ENCODE peak calls at places on chromosomes 5 and 9, in ten cellular contexts. U is kidney epithelial cell; D is NK-92 treated with Interleukin-12 subunit alpha and Interleukin-12 subunit beta, amount 100 ng/mL, for 24 hours; S is body of pancreas; V is CD4-positive, CD25-positive, alpha-beta regulatory T cell; A is thyroid gland; Z is substantia nigra; R is GM12865; L is renal cortical epithelial cell; F is NCI-H2081. H is an unnamed sample.
A peak's percentile ranks its signal among the peaks of the same experiment; 100 is the strongest.

GRCh38 chr9:130445268-130445983 is 665 bp downstream of the ASS1 start:
- DNase-seq in Z (no peak), U (no peak), A (peak; percentile 70), V (no peak), S (peak; percentile 58), R (no peak), L (peak; percentile 44), D (no peak), F (no peak), H (peak; percentile 60)

GRCh38 chr5:112419596-112420110 is 576 bp upstream of the EPB41L4A start:
- DNase-seq in R (peak; percentile 37), S (peak; percentile 53), Z (peak; percentile 52), L (peak; percentile 46), U (no peak), F (peak; percentile 16), V (no peak), A (peak; percentile 79), D (no peak), H (peak; percentile 59)

GRCh38 chr5:173714551-173715428 is 98.3 kb upstream of the BOD1 start:
- DNase-seq in U (no peak), V (no peak), R (no peak), Z (no peak), S (no peak), D (no peak), F (no peak), L (no peak), A (no peak), H (no peak)

GRCh38 chr9:111559000-111559610 is 34.1 kb downstream of the ZNF483 start:
- DNase-seq in V (no peak), L (peak; percentile 70), U (no peak), D (no peak), A (no peak), F (no peak), S (no peak), R (no peak), Z (no peak), H (no peak)

GRCh38 chr9:33223696-33224095 is 16.3 kb upstream of the SPINK4 start:
- DNase-seq in U (no peak), L (no peak), Z (no peak), A (no peak), S (no peak), R (peak; percentile 47), D (no peak), F (no peak), V (no peak), H (no peak)

GRCh38 chr5:1515311-1515920 is 8.3 kb downstream of the LPCAT1 start:
- DNase-seq in S (peak; percentile 8), Z (no peak), U (no peak), D (no peak), F (no peak), V (no peak), A (peak; percentile 1), R (no peak), L (no peak), H (peak; percentile 34)

GRCh38 chr5:10704949-10705621 is 55.9 kb downstream of the DAP start:
- DNase-seq in L (peak; percentile 80), F (no peak), Z (no peak), D (no peak), V (peak; percentile 27), R (peak; percentile 58), U (peak; percentile 60), S (no peak), A (no peak), H (no peak)

GRCh38 chr9:90942555-90942954 is 140.9 kb downstream of the SYK start:
- DNase-seq in V (no peak), S (no peak), L (no peak), F (no peak), R (peak; percentile 85), U (peak; percentile 75), Z (no peak), D (no peak), A (no peak), H (no peak)

GRCh38 chr5:170769236-170769635 is 14.3 kb upstream of the GABRP start:
- DNase-seq in R (no peak), D (no peak), A (no peak), V (no peak), F (peak; percentile 24), L (no peak), Z (no peak), S (no peak), U (no peak), H (no peak)

GRCh38 chr9:4844439-4844838 is 51.7 kb downstream of the RCL1 start:
- DNase-seq in U (no peak), Z (no peak), S (no peak), L (no peak), V (no peak), R (no peak), F (no peak), D (no peak), A (no peak), H (no peak)

GRCh38 chr5:85049020-85049419 is 664.3 kb upstream of the EDIL3 start:
- DNase-seq in D (no peak), R (peak; percentile 1), L (peak; percentile 3), F (peak; percentile 54), Z (no peak), A (no peak), V (no peak), S (no peak), U (peak; percentile 2), H (no peak)

GRCh38 chr9:72858089-72858912 is 94.6 kb downstream of the ALDH1A1 start:
- DNase-seq in R (no peak), A (peak; percentile 42), S (peak; percentile 55), V (no peak), F (no peak), L (peak; percentile 70), U (no peak), Z (no peak), D (no peak), H (no peak)

GRCh38 chr5:139215176-139215975 is 17.2 kb upstream of the SIL1 start:
- DNase-seq in L (no peak), D (no peak), V (no peak), S (no peak), U (no peak), F (no peak), Z (no peak), R (no peak), A (no peak), H (no peak)

GRCh38 chr5:172251419-172251818 is 32.1 kb downstream of the UBTD2 start:
- DNase-seq in F (no peak), D (no peak), L (no peak), Z (no peak), V (no peak), S (no peak), A (no peak), U (no peak), R (no peak), H (no peak)

GRCh38 chr9:114238919-114239879 is 83.7 kb upstream of the ORM1 start:
- DNase-seq in F (no peak), U (no peak), S (no peak), A (no peak), L (no peak), D (no peak), Z (no peak), V (no peak), R (no peak), H (no peak)

GRCh38 chr9:133274236-133275104 is 531 bp downstream of the ABO start:
- DNase-seq in V (no peak), D (no peak), A (peak; percentile 37), Z (no peak), F (no peak), L (no peak), U (no peak), S (no peak), R (no peak), H (no peak)